ENCODE peak calls at places on chromosomes 1 and 21, in five cellular contexts. B, V, U, D and A are unnamed samples.

GRCh38 chr1:192224386-192224785 is 66.1 kb downstream of the RGS18 start:
- DNase-seq in B (no peak), V (no peak), U (no peak), D (no peak), A (no peak)

GRCh38 chr21:43191521-43191920 is 22.7 kb downstream of the CRYAA start:
- DNase-seq in B (no peak), V (no peak), U (no peak), D (no peak), A (no peak)

GRCh38 chr1:181251713-181252075 is 163.2 kb downstream of the IER5 start:
- DNase-seq in B (no peak), V (no peak), U (no peak), D (no peak), A (no peak)

GRCh38 chr1:219446288-219446687 is 166.6 kb downstream of the ZC3H11B start:
- DNase-seq in B (no peak), V (no peak), U (no peak), D (no peak), A (no peak)

GRCh38 chr1:152983234-152983633 is 647 bp upstream of the SPRR1A start:
- DNase-seq in B (no peak), V (no peak), U (peak), D (no peak), A (no peak)

GRCh38 chr21:19541612-19542011 is 1138.0 kb upstream of the TMPRSS15 start:
- DNase-seq in B (no peak), V (no peak), U (no peak), D (no peak), A (no peak)

GRCh38 chr1:66182551-66183178 is 351.3 kb upstream of the SGIP1 start:
- DNase-seq in B (no peak), V (no peak), U (peak), D (peak), A (peak)

GRCh38 chr1:248838357-248839167 is 538 bp downstream of the ZNF672 start:
- DNase-seq in B (peak), V (peak), U (peak), D (peak), A (peak)

GRCh38 chr1:14880456-14881316 is 272.9 kb upstream of the TMEM51 start:
- DNase-seq in B (no peak), V (no peak), U (peak), D (no peak), A (no peak)

GRCh38 chr21:35578350-35578782 is 482.0 kb downstream of the SETD4 start:
- DNase-seq in B (no peak), V (no peak), U (peak), D (no peak), A (no peak)

GRCh38 chr1:111205724-111206070 is 5.3 kb upstream of the DENND2D start:
- DNase-seq in B (no peak), V (no peak), U (peak), D (no peak), A (no peak)

GRCh38 chr1:19157653-19158052 is 52.4 kb downstream of the UBR4 start:
- DNase-seq in B (no peak), V (no peak), U (no peak), D (no peak), A (no peak)

GRCh38 chr1:201546093-201546492 is 7.2 kb downstream of the NAV1 start:
- DNase-seq in B (no peak), V (no peak), U (no peak), D (no peak), A (no peak)

GRCh38 chr1:58618303-58618702 is 41.3 kb upstream of the TACSTD2 start:
- DNase-seq in B (no peak), V (peak), U (peak), D (no peak), A (no peak)

GRCh38 chr1:98920441-98921110 is 84.1 kb downstream of the PLPPR5 start:
- DNase-seq in B (no peak), V (no peak), U (peak), D (no peak), A (no peak)

GRCh38 chr1:63643926-63644325 is 50.7 kb downstream of the PGM1 start:
- DNase-seq in B (no peak), V (no peak), U (no peak), D (no peak), A (no peak)

GRCh38 chr1:223008808-223009207 is 134.2 kb downstream of the TLR5 start:
- DNase-seq in B (no peak), V (no peak), U (no peak), D (no peak), A (no peak)

GRCh38 chr1:44664730-44665370 is 9.4 kb downstream of the TMEM53 start:
- DNase-seq in B (no peak), V (no peak), U (no peak), D (no peak), A (no peak)